ENCODE peak calls at places on chromosomes 7 and 10, in ten cellular contexts. B is lung microvascular endothelial cell; K is heart right ventricle; L is SW480; N is hepatic stellate cell; W is ACHN; P is CD4-positive, alpha-beta T cell; S is stimulated activated CD8-positive, alpha-beta memory T cell treated with anti-CD3 and anti-CD28 coated beads, Interleukin-7, amount 100 ng/mL, for 48 hours; G is BE2C; Z is putamen. I is an unnamed sample.

GRCh38 chr10:129277080-129277479 is 190.0 kb upstream of the MGMT start:
- DNase-seq in N (no peak), L (no peak), W (no peak), S (no peak), P (no peak), B (no peak), G (no peak), Z (no peak), K (no peak), I (no peak)

GRCh38 chr7:2956526-2957368 is 86.9 kb downstream of the CARD11 start:
- DNase-seq in N (no peak), Z (no peak), B (peak; percentile 69), W (peak; percentile 54), S (no peak), K (no peak), P (no peak), G (no peak), L (peak; percentile 31), I (peak; percentile 48)

GRCh38 chr7:18996583-18996982 is 120.9 kb downstream of the TWIST1 start:
- DNase-seq in P (no peak), W (no peak), B (no peak), L (no peak), G (no peak), N (no peak), Z (no peak), K (no peak), S (no peak), I (no peak)

GRCh38 chr10:12971001-12971788 is 30.3 kb downstream of the CCDC3 start:
- DNase-seq in P (no peak), G (no peak), S (no peak), W (no peak), K (peak; percentile 24), N (peak; percentile 35), B (no peak), L (no peak), Z (no peak), I (no peak)

GRCh38 chr10:49667991-49668390 is 11.5 kb upstream of the C10orf53 start:
- DNase-seq in Z (no peak), L (peak; percentile 20), G (no peak), N (no peak), P (no peak), S (no peak), B (no peak), W (no peak), K (no peak), I (no peak)

GRCh38 chr7:138460176-138460648 is at the start of gene TRIM24:
- DNase-seq in W (no peak), K (peak; percentile 96), Z (no peak), N (no peak), P (no peak), L (peak; percentile 98), S (no peak), B (no peak), G (peak; percentile 98), I (peak; percentile 93)

GRCh38 chr10:69895759-69896158 is 94.1 kb downstream of the COL13A1 start:
- DNase-seq in S (no peak), K (no peak), P (no peak), Z (no peak), W (no peak), G (peak; percentile 65), N (no peak), B (peak; percentile 16), L (no peak), I (peak; percentile 61)

GRCh38 chr7:157097056-157097329 is 41.7 kb upstream of the UBE3C start:
- DNase-seq in S (no peak), G (no peak), P (no peak), K (no peak), Z (no peak), B (no peak), W (no peak), N (no peak), L (no peak), I (no peak)

GRCh38 chr7:47591655-47592572 is 10.0 kb upstream of the TNS3 start:
- DNase-seq in Z (no peak), N (no peak), B (no peak), G (no peak), K (no peak), S (no peak), L (no peak), W (no peak), P (no peak), I (peak; percentile 68)

GRCh38 chr7:154503962-154504550 is 451.9 kb downstream of the DPP6 start:
- DNase-seq in N (no peak), G (no peak), P (no peak), S (no peak), K (no peak), Z (peak; percentile 60), B (peak; percentile 52), W (peak; percentile 66), L (peak; percentile 27), I (no peak)